ENCODE peak calls at places on chromosomes 12 and 14, in nine cellular contexts. T is stimulated activated effector memory CD8-positive, alpha-beta T cell treated with anti-CD3 and anti-CD28 coated beads, Interleukin-12 subunit alpha, Interleukin-12 subunit beta, amount 100 ng/mL, for 72 hours; G is activated gamma-delta T cell treated with Interleukin-2 at 50 U/mL for 16 hours; A is GM06990; N is activated CD4-positive, alpha-beta T cell treated with anti-CD3 and anti-CD28 coated beads, Interleukin-2, amount 50 U/mL, for 1 hour; L is skeletal muscle cell; U is activated naive CD4-positive, alpha-beta T cell treated with anti-CD3 and anti-CD28 coated beads, Interleukin-2, amount 50 U/mL, for 16 hours; O is non-pigmented ciliary epithelial cell; H is bronchial epithelial cell. K is an unnamed sample.
A peak's percentile ranks its signal among the peaks of the same experiment; 100 is the strongest.

GRCh38 chr14:89422181-89422951 is 5.3 kb upstream of the FOXN3 start:
- DNase-seq in T (no peak), G (no peak), A (no peak), N (no peak), L (no peak), U (peak; percentile 79), O (no peak), H (peak; percentile 46), K (no peak)

GRCh38 chr14:104169765-104170113 is 31.4 kb downstream of the KIF26A start:
- DNase-seq in T (no peak), G (no peak), A (no peak), N (no peak), L (no peak), U (no peak), O (no peak), H (no peak), K (no peak)

GRCh38 chr12:53939141-53940108 is 794 bp downstream of the HOXC13 start:
- DNase-seq in T (no peak), G (no peak), A (no peak), N (no peak), L (no peak), U (no peak), O (no peak), H (peak; percentile 56), K (no peak)

GRCh38 chr14:57761800-57762199 is 104.1 kb downstream of the SLC35F4 start:
- DNase-seq in T (no peak), G (no peak), A (no peak), N (no peak), L (no peak), U (no peak), O (no peak), H (no peak), K (no peak)

GRCh38 chr14:30445394-30445793 is 113.6 kb upstream of the G2E3 start:
- DNase-seq in T (no peak), G (no peak), A (no peak), N (no peak), L (no peak), U (no peak), O (no peak), H (no peak), K (no peak)

GRCh38 chr12:8849785-8850184 is 27.4 kb downstream of the A2ML1 start:
- DNase-seq in T (no peak), G (no peak), A (no peak), N (no peak), L (no peak), U (no peak), O (no peak), H (no peak), K (no peak)

GRCh38 chr14:99590746-99591555 is 13.1 kb downstream of the CCDC85C start:
- DNase-seq in T (no peak), G (no peak), A (no peak), N (no peak), L (no peak), U (no peak), O (no peak), H (no peak), K (no peak)

GRCh38 chr12:16352481-16352880 is 5.0 kb downstream of the MGST1 start:
- DNase-seq in T (no peak), G (no peak), A (no peak), N (no peak), L (no peak), U (no peak), O (peak; percentile 59), H (peak; percentile 57), K (peak; percentile 38)

GRCh38 chr12:2382391-2383155 is 329.8 kb downstream of the CACNA1C start:
- DNase-seq in T (no peak), G (no peak), A (no peak), N (no peak), L (no peak), U (no peak), O (no peak), H (no peak), K (no peak)

GRCh38 chr14:55274760-55275159 is 3.5 kb downstream of the FBXO34 start:
- DNase-seq in T (no peak), G (no peak), A (no peak), N (no peak), L (peak; percentile 4), U (no peak), O (peak; percentile 67), H (peak; percentile 20), K (no peak)

GRCh38 chr12:121538699-121539061 is 42.1 kb downstream of the KDM2B start:
- DNase-seq in T (no peak), G (no peak), A (peak; percentile 44), N (no peak), L (no peak), U (no peak), O (no peak), H (peak; percentile 10), K (no peak)

GRCh38 chr14:59332727-59333126 is 132.5 kb downstream of the GPR135 start:
- DNase-seq in T (no peak), G (no peak), A (no peak), N (no peak), L (peak; percentile 90), U (no peak), O (peak; percentile 85), H (peak; percentile 74), K (peak; percentile 92)

GRCh38 chr14:101358726-101359125 is 202.6 kb upstream of the DIO3 start:
- DNase-seq in T (no peak), G (no peak), A (no peak), N (no peak), L (no peak), U (no peak), O (no peak), H (no peak), K (no peak)

GRCh38 chr14:43795600-43796228 is 711.4 kb downstream of the FSCB start:
- DNase-seq in T (no peak), G (no peak), A (no peak), N (no peak), L (peak; percentile 4), U (no peak), O (no peak), H (no peak), K (no peak)

GRCh38 chr14:31465113-31465512 is 7.8 kb upstream of the DTD2 start:
- DNase-seq in T (no peak), G (no peak), A (no peak), N (no peak), L (no peak), U (no peak), O (no peak), H (no peak), K (peak; percentile 62)

GRCh38 chr12:96981053-96981452 is 74.0 kb downstream of the NEDD1 start:
- DNase-seq in T (no peak), G (no peak), A (no peak), N (no peak), L (peak; percentile 76), U (no peak), O (peak; percentile 84), H (peak; percentile 39), K (peak; percentile 47)

GRCh38 chr12:218221-218620 is 4.3 kb upstream of the SLC6A12 start:
- DNase-seq in T (no peak), G (no peak), A (no peak), N (no peak), L (no peak), U (no peak), O (no peak), H (no peak), K (no peak)

GRCh38 chr14:31893156-31893813 is 183.8 kb upstream of the ARHGAP5 start:
- DNase-seq in T (no peak), G (no peak), A (no peak), N (no peak), L (no peak), U (no peak), O (no peak), H (no peak), K (no peak)

GRCh38 chr12:66014818-66015217 is 115.7 kb downstream of the LLPH start:
- DNase-seq in T (no peak), G (no peak), A (no peak), N (no peak), L (peak; percentile 18), U (no peak), O (no peak), H (peak; percentile 69), K (no peak)

GRCh38 chr12:6323340-6323994 is 13.0 kb downstream of the PLEKHG6 start:
- DNase-seq in T (peak; percentile 72), G (peak; percentile 52), A (peak; percentile 50), N (peak; percentile 30), L (peak; percentile 73), U (peak; percentile 34), O (peak; percentile 88), H (peak; percentile 90), K (peak; percentile 76)

GRCh38 chr14:89144642-89145041 is 272.4 kb downstream of the FOXN3 start:
- DNase-seq in T (no peak), G (no peak), A (no peak), N (no peak), L (no peak), U (no peak), O (no peak), H (no peak), K (no peak)

GRCh38 chr12:118098911-118099671 is 4.7 kb downstream of the VSIG10 start:
- DNase-seq in T (no peak), G (no peak), A (no peak), N (no peak), L (no peak), U (no peak), O (no peak), H (peak; percentile 39), K (no peak)

GRCh38 chr12:3076730-3077571 is at the start of gene TSPAN9:
- DNase-seq in T (peak; percentile 71), G (peak; percentile 62), A (peak; percentile 26), N (peak; percentile 68), L (peak; percentile 42), U (peak; percentile 71), O (no peak), H (peak; percentile 54), K (no peak)

GRCh38 chr14:59398841-59399240 is 66.3 kb downstream of the GPR135 start:
- DNase-seq in T (no peak), G (no peak), A (no peak), N (no peak), L (no peak), U (no peak), O (no peak), H (no peak), K (no peak)

GRCh38 chr12:103590271-103590670 is 3.2 kb downstream of the STAB2 start:
- DNase-seq in T (no peak), G (no peak), A (no peak), N (no peak), L (no peak), U (no peak), O (no peak), H (no peak), K (no peak)

GRCh38 chr12:49043856-49044258 is 16.7 kb downstream of the KMT2D start:
- DNase-seq in T (peak; percentile 91), G (peak; percentile 75), A (no peak), N (peak; percentile 87), L (no peak), U (peak; percentile 83), O (no peak), H (peak; percentile 30), K (no peak)

GRCh38 chr14:98959410-98959809 is 312.6 kb downstream of the BCL11B start:
- DNase-seq in T (no peak), G (no peak), A (no peak), N (no peak), L (no peak), U (no peak), O (no peak), H (no peak), K (no peak)

K was measured in AG04449.